ENCODE peak calls at places on chromosome 22, in seven cellular contexts. One of them, this sample, is unnamed.

GRCh38 chr22:40853961-40854360 is 2.5 kb downstream of the ST13 start:
- DNase-seq in mesendoderm: no peak
- DNase-seq in neuronal stem cell: no peak
- DNase-seq in H1: no peak
- DNase-seq in trophoblast cell: no peak
- DNase-seq in IMR-90: no peak
- DNase-seq in mesenchymal stem cell: peak; percentile 18
- DNase-seq in this sample: no peak

GRCh38 chr22:49170053-49170452 is 657.6 kb downstream of the BRD1 start:
- DNase-seq in trophoblast cell: no peak
- DNase-seq in neuronal stem cell: no peak
- DNase-seq in mesendoderm: peak; percentile 42
- DNase-seq in H1: no peak
- DNase-seq in IMR-90: no peak
- DNase-seq in mesenchymal stem cell: no peak
- DNase-seq in this sample: no peak

GRCh38 chr22:19992921-19993355 is 23.7 kb downstream of the ARVCF start:
- DNase-seq in mesendoderm: no peak
- DNase-seq in H1: no peak
- DNase-seq in neuronal stem cell: no peak
- DNase-seq in mesenchymal stem cell: no peak
- DNase-seq in trophoblast cell: peak; percentile 35
- DNase-seq in IMR-90: no peak
- DNase-seq in this sample: no peak

GRCh38 chr22:24410110-24410856 is 17.1 kb upstream of the ADORA2A start:
- DNase-seq in trophoblast cell: no peak
- DNase-seq in H1: no peak
- DNase-seq in neuronal stem cell: no peak
- DNase-seq in mesenchymal stem cell: peak; percentile 67
- DNase-seq in IMR-90: peak; percentile 58
- DNase-seq in mesendoderm: no peak
- DNase-seq in this sample: no peak

GRCh38 chr22:38029901-38030300 is 27.3 kb upstream of the PICK1 start:
- DNase-seq in IMR-90: no peak
- DNase-seq in H1: no peak
- DNase-seq in trophoblast cell: no peak
- DNase-seq in mesenchymal stem cell: no peak
- DNase-seq in mesendoderm: no peak
- DNase-seq in neuronal stem cell: no peak
- DNase-seq in this sample: no peak

GRCh38 chr22:41447435-41448188 is 1.0 kb upstream of the TOB2 start:
- DNase-seq in mesendoderm: peak; percentile 86
- DNase-seq in trophoblast cell: peak; percentile 87
- DNase-seq in neuronal stem cell: peak; percentile 75
- DNase-seq in IMR-90: peak; percentile 50
- DNase-seq in mesenchymal stem cell: peak; percentile 85
- DNase-seq in H1: no peak
- DNase-seq in this sample: peak; percentile 74

GRCh38 chr22:38872831-38873248 is 824 bp upstream of the CBX6 start:
- DNase-seq in H1: no peak
- DNase-seq in neuronal stem cell: no peak
- DNase-seq in mesendoderm: peak; percentile 51
- DNase-seq in trophoblast cell: peak; percentile 17
- DNase-seq in IMR-90: peak; percentile 32
- DNase-seq in mesenchymal stem cell: peak; percentile 61
- DNase-seq in this sample: peak; percentile 69

GRCh38 chr22:24727218-24727851 is 47.2 kb downstream of the PIWIL3 start:
- DNase-seq in neuronal stem cell: no peak
- DNase-seq in H1: no peak
- DNase-seq in trophoblast cell: no peak
- DNase-seq in IMR-90: peak; percentile 94
- DNase-seq in mesendoderm: no peak
- DNase-seq in mesenchymal stem cell: peak; percentile 77
- DNase-seq in this sample: no peak

GRCh38 chr22:27045103-27045940 is 387.9 kb downstream of the MIAT start:
- DNase-seq in mesendoderm: peak; percentile 62
- DNase-seq in IMR-90: peak; percentile 36
- DNase-seq in neuronal stem cell: no peak
- DNase-seq in H1: no peak
- DNase-seq in trophoblast cell: no peak
- DNase-seq in mesenchymal stem cell: peak; percentile 73
- DNase-seq in this sample: no peak

GRCh38 chr22:29477919-29478318 is 2.1 kb upstream of the NEFH start:
- DNase-seq in trophoblast cell: no peak
- DNase-seq in neuronal stem cell: no peak
- DNase-seq in H1: no peak
- DNase-seq in IMR-90: no peak
- DNase-seq in mesendoderm: peak; percentile 31
- DNase-seq in mesenchymal stem cell: no peak
- DNase-seq in this sample: no peak

GRCh38 chr22:24157783-24158170 is 23.5 kb upstream of the SUSD2 start:
- DNase-seq in trophoblast cell: no peak
- DNase-seq in IMR-90: no peak
- DNase-seq in H1: no peak
- DNase-seq in neuronal stem cell: no peak
- DNase-seq in mesendoderm: no peak
- DNase-seq in mesenchymal stem cell: no peak
- DNase-seq in this sample: no peak

GRCh38 chr22:37674951-37675929 is at the start of gene LGALS1:
- DNase-seq in H1: no peak
- DNase-seq in trophoblast cell: peak; percentile 78
- DNase-seq in IMR-90: peak; percentile 97
- DNase-seq in neuronal stem cell: no peak
- DNase-seq in mesenchymal stem cell: peak; percentile 98
- DNase-seq in mesendoderm: peak; percentile 64
- DNase-seq in this sample: peak; percentile 86

GRCh38 chr22:29700949-29701927 is 18.6 kb upstream of the CABP7 start:
- DNase-seq in neuronal stem cell: no peak
- DNase-seq in IMR-90: peak; percentile 34
- DNase-seq in H1: no peak
- DNase-seq in mesenchymal stem cell: peak; percentile 32
- DNase-seq in trophoblast cell: peak; percentile 46
- DNase-seq in mesendoderm: peak; percentile 70
- DNase-seq in this sample: peak; percentile 72

GRCh38 chr22:48171294-48171693 is 1408.8 kb downstream of the TBC1D22A start:
- DNase-seq in mesendoderm: no peak
- DNase-seq in mesenchymal stem cell: no peak
- DNase-seq in trophoblast cell: no peak
- DNase-seq in IMR-90: no peak
- DNase-seq in neuronal stem cell: no peak
- DNase-seq in H1: no peak
- DNase-seq in this sample: peak; percentile 47

GRCh38 chr22:28139993-28140392 is 220.9 kb upstream of the PITPNB start:
- DNase-seq in H1: no peak
- DNase-seq in neuronal stem cell: no peak
- DNase-seq in mesenchymal stem cell: peak; percentile 85
- DNase-seq in IMR-90: peak; percentile 93
- DNase-seq in trophoblast cell: peak; percentile 51
- DNase-seq in mesendoderm: no peak
- DNase-seq in this sample: no peak

GRCh38 chr22:29892757-29893156 is 9.8 kb downstream of the MTMR3 start:
- DNase-seq in neuronal stem cell: no peak
- DNase-seq in mesendoderm: no peak
- DNase-seq in H1: no peak
- DNase-seq in IMR-90: no peak
- DNase-seq in mesenchymal stem cell: no peak
- DNase-seq in trophoblast cell: no peak
- DNase-seq in this sample: no peak

GRCh38 chr22:47835726-47836125 is 1073.3 kb downstream of the TBC1D22A start:
- DNase-seq in mesendoderm: no peak
- DNase-seq in IMR-90: peak; percentile 6
- DNase-seq in H1: no peak
- DNase-seq in trophoblast cell: peak; percentile 33
- DNase-seq in neuronal stem cell: no peak
- DNase-seq in mesenchymal stem cell: peak; percentile 19
- DNase-seq in this sample: no peak

GRCh38 chr22:25154686-25154999 is 45.0 kb upstream of the CRYBB3 start:
- DNase-seq in mesenchymal stem cell: no peak
- DNase-seq in mesendoderm: no peak
- DNase-seq in trophoblast cell: no peak
- DNase-seq in IMR-90: no peak
- DNase-seq in H1: no peak
- DNase-seq in neuronal stem cell: no peak
- DNase-seq in this sample: no peak

GRCh38 chr22:32808038-32808445 is 6.5 kb downstream of the TIMP3 start:
- DNase-seq in IMR-90: no peak
- DNase-seq in mesendoderm: no peak
- DNase-seq in H1: no peak
- DNase-seq in trophoblast cell: no peak
- DNase-seq in neuronal stem cell: no peak
- DNase-seq in mesenchymal stem cell: no peak
- DNase-seq in this sample: no peak

GRCh38 chr22:30906946-30907345 is 61.6 kb downstream of the MORC2 start:
- DNase-seq in trophoblast cell: no peak
- DNase-seq in mesendoderm: no peak
- DNase-seq in neuronal stem cell: no peak
- DNase-seq in IMR-90: no peak
- DNase-seq in H1: no peak
- DNase-seq in mesenchymal stem cell: no peak
- DNase-seq in this sample: no peak
- H3K18ac ChIP-seq in trophoblast cell: no peak overlapping the region
- H3K18ac ChIP-seq in mesendoderm: no peak overlapping the region
- H3K18ac ChIP-seq in neuronal stem cell: no peak overlapping the region
- H3K18ac ChIP-seq in IMR-90: no peak overlapping the region
- H3K18ac ChIP-seq in H1: no peak overlapping the region
- H3K18ac ChIP-seq in mesenchymal stem cell: no peak overlapping the region
- H3K18ac ChIP-seq in this sample: no peak overlapping the region

DNA sequence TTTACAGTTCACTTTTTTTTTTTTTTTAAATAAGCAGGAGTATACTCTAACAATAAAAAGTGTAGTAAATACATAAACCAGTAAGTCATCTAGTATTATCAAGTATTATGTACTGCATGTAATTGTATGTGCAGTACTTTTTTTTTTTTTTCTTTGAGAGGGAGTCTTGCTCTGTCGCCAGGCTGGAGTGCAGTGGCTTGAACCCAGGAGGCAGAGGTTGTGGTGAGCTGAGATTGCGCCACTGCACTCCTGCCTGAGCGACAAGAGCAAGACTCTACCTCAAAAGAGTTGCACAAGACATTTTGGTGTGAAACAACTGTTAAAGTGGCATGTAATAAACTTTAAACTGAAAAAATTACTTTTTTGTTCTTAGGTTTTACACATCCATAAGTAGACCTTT is 16.7 kb downstream of the BCL2L13 start:
- DNase-seq in mesenchymal stem cell: no peak
- DNase-seq in IMR-90: no peak
- DNase-seq in H1: no peak
- DNase-seq in neuronal stem cell: no peak
- DNase-seq in trophoblast cell: no peak
- DNase-seq in mesendoderm: no peak
- DNase-seq in this sample: no peak
- H3K18ac ChIP-seq in mesenchymal stem cell: no peak overlapping the region
- H3K18ac ChIP-seq in IMR-90: no peak overlapping the region
- H3K18ac ChIP-seq in H1: no peak overlapping the region
- H3K18ac ChIP-seq in neuronal stem cell: no peak overlapping the region
- H3K18ac ChIP-seq in trophoblast cell: no peak overlapping the region
- H3K18ac ChIP-seq in mesendoderm: no peak overlapping the region
- H3K18ac ChIP-seq in this sample: no peak overlapping the region

GRCh38 chr22:46349681-46350080 is 14.2 kb downstream of the TRMU start:
- DNase-seq in mesenchymal stem cell: no peak
- DNase-seq in IMR-90: no peak
- DNase-seq in trophoblast cell: no peak
- DNase-seq in neuronal stem cell: no peak
- DNase-seq in H1: no peak
- DNase-seq in mesendoderm: no peak
- DNase-seq in this sample: no peak

GRCh38 chr22:46350111-46350510 is 14.6 kb downstream of the TRMU start:
- DNase-seq in mesendoderm: no peak
- DNase-seq in H1: no peak
- DNase-seq in neuronal stem cell: no peak
- DNase-seq in trophoblast cell: no peak
- DNase-seq in IMR-90: no peak
- DNase-seq in mesenchymal stem cell: no peak
- DNase-seq in this sample: no peak

GRCh38 chr22:46348099-46348695 is 12.7 kb downstream of the TRMU start:
- DNase-seq in H1: no peak
- DNase-seq in IMR-90: no peak
- DNase-seq in mesenchymal stem cell: no peak
- DNase-seq in neuronal stem cell: no peak
- DNase-seq in trophoblast cell: no peak
- DNase-seq in mesendoderm: no peak
- DNase-seq in this sample: no peak

GRCh38 chr22:46350646-46351045 is 15.1 kb downstream of the TRMU start:
- DNase-seq in mesenchymal stem cell: no peak
- DNase-seq in trophoblast cell: no peak
- DNase-seq in IMR-90: no peak
- DNase-seq in mesendoderm: no peak
- DNase-seq in H1: no peak
- DNase-seq in neuronal stem cell: no peak
- DNase-seq in this sample: no peak

DNA sequence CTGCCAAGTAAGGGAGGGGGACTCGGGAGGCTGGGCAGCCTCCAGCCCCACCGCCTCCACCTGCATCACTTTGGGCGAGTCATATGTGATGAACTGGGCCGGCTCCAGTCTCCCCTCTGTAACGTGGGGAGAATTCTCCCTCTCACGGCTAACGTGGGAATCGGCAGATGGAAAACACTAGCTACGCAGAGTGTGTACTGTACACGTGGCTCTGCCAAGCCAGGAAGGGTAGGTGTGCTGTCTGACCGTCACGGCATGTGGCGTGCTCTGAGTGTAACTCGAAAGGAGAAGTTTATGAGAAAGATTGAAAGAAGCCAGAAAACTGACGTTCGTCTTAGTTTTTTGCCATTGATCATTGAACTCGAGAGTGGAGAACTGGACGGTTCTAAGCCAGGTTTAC is 13.7 kb downstream of the TRMU start:
- DNase-seq in IMR-90: no peak
- DNase-seq in mesenchymal stem cell: no peak
- DNase-seq in mesendoderm: no peak
- DNase-seq in neuronal stem cell: no peak
- DNase-seq in H1: no peak
- DNase-seq in trophoblast cell: no peak
- DNase-seq in this sample: no peak
- H3K18ac ChIP-seq in IMR-90: no peak overlapping the region
- H3K18ac ChIP-seq in mesenchymal stem cell: no peak overlapping the region
- H3K18ac ChIP-seq in mesendoderm: no peak overlapping the region
- H3K18ac ChIP-seq in neuronal stem cell: no peak overlapping the region
- H3K18ac ChIP-seq in H1: no peak overlapping the region
- H3K18ac ChIP-seq in trophoblast cell: no peak overlapping the region
- H3K18ac ChIP-seq in this sample: no peak overlapping the region

DNA sequence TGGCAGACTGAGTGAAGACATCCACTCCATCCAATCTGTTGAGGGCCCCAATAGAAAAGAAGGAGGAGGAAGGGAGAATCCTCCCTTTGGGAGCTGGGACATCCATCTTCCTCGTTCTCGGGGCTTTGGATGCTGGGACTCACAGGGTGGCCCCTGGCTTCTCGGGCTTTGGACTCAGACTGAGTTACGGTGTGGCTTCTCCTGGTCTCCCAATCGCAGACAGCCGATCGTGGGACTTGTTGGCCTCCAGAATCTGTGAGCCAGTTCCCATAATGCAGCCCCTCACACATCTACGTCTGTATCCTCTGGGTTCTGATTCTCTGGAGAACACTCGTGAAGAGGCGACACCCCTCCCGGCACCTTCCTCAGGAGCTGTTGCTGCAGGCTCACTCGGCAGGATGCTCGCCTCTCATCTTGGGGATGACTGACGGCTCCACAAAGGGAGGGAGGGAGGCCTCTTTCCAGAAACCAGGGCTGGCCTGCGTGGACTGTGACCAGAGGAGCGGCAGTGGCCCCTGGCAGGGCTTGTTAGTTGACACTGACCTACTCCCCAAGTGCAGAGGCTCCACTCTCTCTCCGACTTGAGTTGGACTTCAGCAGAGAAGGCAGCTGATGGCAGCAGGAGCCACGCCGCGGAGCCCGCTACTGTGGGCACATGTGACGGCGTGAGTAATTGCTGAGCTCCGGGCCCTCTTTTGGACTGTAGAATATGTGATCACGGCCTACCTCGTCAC is 14.7 kb upstream of the TTLL12 start:
- DNase-seq in mesenchymal stem cell: no peak
- DNase-seq in H1: no peak
- DNase-seq in trophoblast cell: no peak
- DNase-seq in IMR-90: no peak
- DNase-seq in neuronal stem cell: no peak
- DNase-seq in mesendoderm: no peak
- DNase-seq in this sample: no peak
- H3K18ac ChIP-seq in mesenchymal stem cell: no peak overlapping the region
- H3K18ac ChIP-seq in H1: no peak overlapping the region
- H3K18ac ChIP-seq in trophoblast cell: no peak overlapping the region
- H3K18ac ChIP-seq in IMR-90: no peak overlapping the region
- H3K18ac ChIP-seq in neuronal stem cell: peak overlapping the region; percentile 27
- H3K18ac ChIP-seq in mesendoderm: no peak overlapping the region
- H3K18ac ChIP-seq in this sample: no peak overlapping the region